ENCODE peak calls at places on chromosomes 7 and 10, in six cellular contexts. G is HepG2, C is GM12878, N is SK-N-SH, K is H1, O is K562. Z is an unnamed sample.

GRCh38 chr7:80432166-80432565 is 79.7 kb downstream of the GNAT3 start:
- DNase-seq in K (no peak), C (no peak), G (no peak), N (no peak), O (no peak), Z (no peak)

GRCh38 chr10:53697038-53697437 is 924.5 kb upstream of the MBL2 start:
- DNase-seq in G (no peak), K (no peak), O (no peak), N (no peak), C (no peak), Z (no peak)

GRCh38 chr10:97612386-97612785 is 20.9 kb downstream of the MORN4 start:
- DNase-seq in G (peak; percentile 45), N (peak; percentile 45), C (no peak), K (no peak), O (peak; percentile 39), Z (peak; percentile 70)

GRCh38 chr10:86970152-86970886 is 2.0 kb downstream of the ADIRF start:
- DNase-seq in O (no peak), N (no peak), G (no peak), C (no peak), K (peak; percentile 70), Z (no peak)

GRCh38 chr10:61791216-61791615 is 110.3 kb upstream of the ARID5B start:
- DNase-seq in K (no peak), G (peak; percentile 9), O (no peak), N (no peak), C (no peak), Z (no peak)

GRCh38 chr10:120477006-120477722 is 20.1 kb downstream of the PLPP4 start:
- DNase-seq in G (no peak), O (no peak), N (no peak), C (no peak), K (no peak), Z (no peak)

GRCh38 chr10:17029581-17030271 is 99.9 kb downstream of the CUBN start:
- DNase-seq in G (peak; percentile 45), K (no peak), O (peak; percentile 62), N (peak; percentile 44), C (no peak), Z (peak; percentile 41)

GRCh38 chr10:103806376-103807320 is 48.7 kb downstream of the SH3PXD2A start:
- DNase-seq in O (no peak), K (no peak), C (no peak), N (no peak), G (no peak), Z (no peak)

GRCh38 chr10:70267161-70267933 is 16.5 kb downstream of the NPFFR1 start:
- DNase-seq in C (no peak), O (peak; percentile 34), N (no peak), G (no peak), K (peak; percentile 89), Z (peak; percentile 54)

GRCh38 chr10:91271886-91272285 is 51.4 kb downstream of the PCGF5 start:
- DNase-seq in G (no peak), O (no peak), N (no peak), K (no peak), C (no peak), Z (no peak)

GRCh38 chr10:113020838-113021237 is 70.8 kb downstream of the TCF7L2 start:
- DNase-seq in G (peak; percentile 11), N (no peak), O (no peak), C (no peak), K (no peak), Z (no peak)
- TF ChIP-seq CHD2 in G (no peak), N (no peak), O (no peak), C (no peak), K (no peak), Z (no peak)

DNA sequence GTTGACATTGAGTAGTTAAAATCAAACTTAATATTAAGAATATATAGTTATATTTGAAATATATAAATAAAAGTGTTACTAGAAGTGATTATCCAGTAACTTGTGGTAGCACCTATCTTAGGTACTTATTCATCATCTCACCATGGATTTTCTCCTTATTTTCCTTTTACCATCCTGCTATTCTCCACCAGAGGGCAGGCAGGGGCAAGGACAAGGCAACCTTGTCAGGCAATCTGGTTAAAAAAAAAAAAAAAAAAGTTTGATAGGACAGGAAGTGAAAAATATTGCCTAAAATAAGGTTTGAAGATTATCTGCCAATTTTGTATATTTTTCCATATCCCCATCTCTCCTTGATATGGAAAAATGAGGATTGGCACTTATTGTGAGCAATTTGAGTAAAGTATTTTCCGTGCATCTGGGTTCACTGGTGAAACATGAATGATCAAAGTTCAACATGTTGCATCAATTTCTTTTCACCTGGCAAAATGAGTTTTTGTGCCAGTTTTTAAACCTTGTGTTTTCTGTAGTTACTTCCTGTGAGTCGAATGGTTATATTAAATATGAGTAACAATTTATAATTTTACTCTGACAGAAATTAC is 256.7 kb downstream of the AGMO start:
- DNase-seq in K (no peak), G (peak; percentile 33), C (no peak), O (peak; percentile 19), N (peak; percentile 36), Z (peak; percentile 3)
- TF ChIP-seq CHD2 in K (no peak), G (no peak), C (no peak), O (no peak), N (no peak), Z (no peak)

DNA sequence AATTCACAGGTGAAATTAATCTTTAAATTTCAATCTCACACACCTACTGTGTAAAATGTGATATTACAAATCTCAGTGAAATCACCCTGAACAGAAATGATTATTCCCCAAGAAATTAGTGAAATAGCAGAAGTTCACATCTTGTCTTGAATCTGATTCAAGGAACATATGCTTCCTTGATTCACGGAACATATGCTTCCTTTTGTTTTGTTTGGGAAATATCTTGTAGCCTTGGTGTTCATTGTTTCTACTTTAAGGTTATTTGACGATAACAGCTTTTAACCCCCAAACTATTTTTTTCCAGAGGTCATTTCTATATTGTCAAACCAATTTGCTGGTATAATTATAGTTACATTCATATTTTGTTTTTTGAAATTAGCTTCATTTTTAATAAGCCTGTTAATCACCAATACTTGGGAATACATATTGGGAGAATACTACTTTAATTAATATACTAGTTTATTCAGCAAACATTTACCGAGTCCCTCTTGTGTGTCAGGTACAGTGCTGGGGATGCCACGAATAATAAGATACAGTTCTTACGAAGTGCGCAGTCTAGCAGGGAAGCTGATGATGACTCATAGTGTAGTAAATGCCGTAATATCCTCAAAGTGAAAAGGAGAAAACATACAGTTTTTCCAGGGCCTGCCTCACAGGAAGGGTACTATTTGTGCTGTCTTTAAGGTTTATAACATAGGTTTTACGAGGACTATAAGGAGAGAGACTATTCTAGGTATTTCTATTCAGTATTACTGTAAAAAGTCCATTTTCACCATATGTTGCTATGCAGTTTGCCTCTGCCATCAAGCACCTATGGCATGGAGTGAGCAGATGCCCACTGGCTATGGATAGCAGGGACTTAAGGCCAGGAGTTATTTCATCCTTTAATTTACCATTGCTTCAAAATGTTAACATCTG is 32.5 kb downstream of the PRKAR2B start:
- DNase-seq in C (no peak), O (peak; percentile 54), G (no peak), K (no peak), N (no peak), Z (no peak)
- TF ChIP-seq CHD2 in C (no peak), O (no peak), G (no peak), K (no peak), N (no peak), Z (no peak)

DNA sequence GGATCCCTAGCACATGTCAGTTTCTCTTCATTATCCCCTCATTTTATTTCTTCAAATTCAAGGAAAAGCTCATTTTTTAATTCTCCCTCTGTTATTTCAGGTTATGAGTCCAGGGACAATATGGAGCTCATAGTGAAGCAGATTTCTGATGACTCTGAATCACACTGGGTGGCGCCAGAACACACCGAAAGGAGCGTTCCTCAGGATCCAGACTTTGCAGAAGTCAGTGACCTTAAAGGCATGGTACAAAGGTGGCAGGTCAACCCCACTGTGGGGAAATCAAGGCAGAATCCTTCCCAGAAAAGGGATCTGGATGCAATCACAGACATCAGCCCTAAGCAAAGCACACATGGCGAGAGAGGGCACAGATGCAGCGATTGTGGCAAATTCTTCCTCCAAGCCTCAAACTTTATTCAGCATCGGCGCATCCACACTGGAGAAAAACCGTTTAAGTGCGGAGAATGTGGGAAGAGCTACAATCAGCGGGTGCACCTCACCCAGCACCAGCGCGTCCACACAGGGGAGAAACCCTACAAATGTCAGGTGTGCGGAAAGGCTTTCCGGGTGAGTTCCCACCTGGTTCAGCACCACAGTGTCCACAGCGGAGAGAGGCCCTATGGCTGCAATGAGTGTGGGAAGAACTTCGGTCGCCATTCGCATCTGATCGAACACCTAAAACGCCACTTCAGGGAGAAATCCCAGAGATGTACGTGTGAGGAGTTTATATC is 21.4 kb downstream of the ZKSCAN5 start:
- DNase-seq in O (no peak), G (no peak), C (no peak), K (peak; percentile 47), N (no peak), Z (no peak)
- TF ChIP-seq CHD2 in O (no peak), G (no peak), C (no peak), K (no peak), N (no peak), Z (no peak)

Z was measured in A549.